ENCODE peak calls at places on chromosomes 2 and 18, in ten cellular contexts. One of them, this sample, is unnamed.
A peak's percentile ranks its signal among the peaks of the same experiment; 100 is the strongest.

GRCh38 chr18:25399554-25399953 is 47.6 kb upstream of the ZNF521 start:
- DNase-seq in activated CD8-positive, alpha-beta memory T cell treated with anti-CD3 and anti-CD28 coated beads, Interleukin-2, amount 50 U/mL, for 4 hours: no peak
- DNase-seq in NCI-H2081: no peak
- DNase-seq in OCI-LY7: no peak
- DNase-seq in substantia nigra: no peak
- DNase-seq in neuronal stem cell: no peak
- DNase-seq in CD4-positive, alpha-beta T cell: no peak
- DNase-seq in nephron progenitor cell: no peak
- DNase-seq in choroid plexus epithelial cell: no peak
- DNase-seq in NAMALWA: no peak
- DNase-seq in this sample: no peak

GRCh38 chr18:26003817-26004216 is 86.6 kb downstream of the SS18 start:
- DNase-seq in choroid plexus epithelial cell: no peak
- DNase-seq in neuronal stem cell: no peak
- DNase-seq in OCI-LY7: no peak
- DNase-seq in activated CD8-positive, alpha-beta memory T cell treated with anti-CD3 and anti-CD28 coated beads, Interleukin-2, amount 50 U/mL, for 4 hours: no peak
- DNase-seq in CD4-positive, alpha-beta T cell: no peak
- DNase-seq in NCI-H2081: no peak
- DNase-seq in substantia nigra: no peak
- DNase-seq in NAMALWA: no peak
- DNase-seq in nephron progenitor cell: no peak
- DNase-seq in this sample: no peak

GRCh38 chr2:124301915-124302314 is 276.8 kb downstream of the CNTNAP5 start:
- DNase-seq in NCI-H2081: no peak
- DNase-seq in activated CD8-positive, alpha-beta memory T cell treated with anti-CD3 and anti-CD28 coated beads, Interleukin-2, amount 50 U/mL, for 4 hours: no peak
- DNase-seq in choroid plexus epithelial cell: no peak
- DNase-seq in substantia nigra: no peak
- DNase-seq in OCI-LY7: no peak
- DNase-seq in NAMALWA: no peak
- DNase-seq in CD4-positive, alpha-beta T cell: no peak
- DNase-seq in neuronal stem cell: no peak
- DNase-seq in nephron progenitor cell: no peak
- DNase-seq in this sample: no peak

GRCh38 chr2:36381965-36382364 is 26.4 kb downstream of the CRIM1 start:
- DNase-seq in NAMALWA: no peak
- DNase-seq in NCI-H2081: no peak
- DNase-seq in choroid plexus epithelial cell: no peak
- DNase-seq in OCI-LY7: no peak
- DNase-seq in activated CD8-positive, alpha-beta memory T cell treated with anti-CD3 and anti-CD28 coated beads, Interleukin-2, amount 50 U/mL, for 4 hours: no peak
- DNase-seq in nephron progenitor cell: no peak
- DNase-seq in neuronal stem cell: no peak
- DNase-seq in substantia nigra: no peak
- DNase-seq in CD4-positive, alpha-beta T cell: no peak
- DNase-seq in this sample: no peak

GRCh38 chr2:63735263-63735662 is 106.4 kb upstream of the UGP2 start:
- DNase-seq in neuronal stem cell: no peak
- DNase-seq in nephron progenitor cell: no peak
- DNase-seq in OCI-LY7: no peak
- DNase-seq in substantia nigra: no peak
- DNase-seq in NCI-H2081: no peak
- DNase-seq in choroid plexus epithelial cell: peak; percentile 61
- DNase-seq in CD4-positive, alpha-beta T cell: no peak
- DNase-seq in NAMALWA: no peak
- DNase-seq in activated CD8-positive, alpha-beta memory T cell treated with anti-CD3 and anti-CD28 coated beads, Interleukin-2, amount 50 U/mL, for 4 hours: no peak
- DNase-seq in this sample: no peak

GRCh38 chr18:76875390-76876330 is 53.3 kb downstream of the ZNF236 start:
- DNase-seq in neuronal stem cell: peak; percentile 56
- DNase-seq in nephron progenitor cell: peak; percentile 57
- DNase-seq in CD4-positive, alpha-beta T cell: no peak
- DNase-seq in OCI-LY7: peak; percentile 34
- DNase-seq in NCI-H2081: peak; percentile 87
- DNase-seq in substantia nigra: no peak
- DNase-seq in choroid plexus epithelial cell: peak; percentile 72
- DNase-seq in activated CD8-positive, alpha-beta memory T cell treated with anti-CD3 and anti-CD28 coated beads, Interleukin-2, amount 50 U/mL, for 4 hours: peak; percentile 25
- DNase-seq in NAMALWA: peak; percentile 69
- DNase-seq in this sample: peak; percentile 69

GRCh38 chr2:39504790-39505335 is 67.8 kb upstream of the MAP4K3 start:
- DNase-seq in activated CD8-positive, alpha-beta memory T cell treated with anti-CD3 and anti-CD28 coated beads, Interleukin-2, amount 50 U/mL, for 4 hours: no peak
- DNase-seq in OCI-LY7: no peak
- DNase-seq in CD4-positive, alpha-beta T cell: no peak
- DNase-seq in neuronal stem cell: no peak
- DNase-seq in substantia nigra: no peak
- DNase-seq in choroid plexus epithelial cell: peak; percentile 79
- DNase-seq in NAMALWA: no peak
- DNase-seq in nephron progenitor cell: no peak
- DNase-seq in NCI-H2081: no peak
- DNase-seq in this sample: no peak

GRCh38 chr2:770776-771175 is 93.6 kb upstream of the TMEM18 start:
- DNase-seq in substantia nigra: no peak
- DNase-seq in activated CD8-positive, alpha-beta memory T cell treated with anti-CD3 and anti-CD28 coated beads, Interleukin-2, amount 50 U/mL, for 4 hours: no peak
- DNase-seq in OCI-LY7: no peak
- DNase-seq in NCI-H2081: no peak
- DNase-seq in neuronal stem cell: no peak
- DNase-seq in NAMALWA: no peak
- DNase-seq in nephron progenitor cell: no peak
- DNase-seq in choroid plexus epithelial cell: no peak
- DNase-seq in CD4-positive, alpha-beta T cell: no peak
- DNase-seq in this sample: no peak

GRCh38 chr2:64859208-64860161 is 129.7 kb upstream of the SLC1A4 start:
- DNase-seq in neuronal stem cell: peak; percentile 58
- DNase-seq in OCI-LY7: no peak
- DNase-seq in substantia nigra: no peak
- DNase-seq in NAMALWA: peak; percentile 29
- DNase-seq in nephron progenitor cell: peak; percentile 83
- DNase-seq in NCI-H2081: peak; percentile 70
- DNase-seq in CD4-positive, alpha-beta T cell: no peak
- DNase-seq in activated CD8-positive, alpha-beta memory T cell treated with anti-CD3 and anti-CD28 coated beads, Interleukin-2, amount 50 U/mL, for 4 hours: no peak
- DNase-seq in choroid plexus epithelial cell: peak; percentile 90
- DNase-seq in this sample: peak; percentile 53

GRCh38 chr2:230899786-230900185 is 25.3 kb downstream of the GPR55 start:
- DNase-seq in activated CD8-positive, alpha-beta memory T cell treated with anti-CD3 and anti-CD28 coated beads, Interleukin-2, amount 50 U/mL, for 4 hours: peak; percentile 17
- DNase-seq in NAMALWA: no peak
- DNase-seq in OCI-LY7: no peak
- DNase-seq in NCI-H2081: no peak
- DNase-seq in CD4-positive, alpha-beta T cell: no peak
- DNase-seq in nephron progenitor cell: no peak
- DNase-seq in choroid plexus epithelial cell: no peak
- DNase-seq in substantia nigra: no peak
- DNase-seq in neuronal stem cell: no peak
- DNase-seq in this sample: no peak

GRCh38 chr2:8458461-8459459 is 223.1 kb upstream of the ID2 start:
- DNase-seq in NCI-H2081: no peak
- DNase-seq in activated CD8-positive, alpha-beta memory T cell treated with anti-CD3 and anti-CD28 coated beads, Interleukin-2, amount 50 U/mL, for 4 hours: no peak
- DNase-seq in neuronal stem cell: no peak
- DNase-seq in CD4-positive, alpha-beta T cell: no peak
- DNase-seq in substantia nigra: no peak
- DNase-seq in NAMALWA: no peak
- DNase-seq in choroid plexus epithelial cell: no peak
- DNase-seq in OCI-LY7: no peak
- DNase-seq in nephron progenitor cell: no peak
- DNase-seq in this sample: no peak

GRCh38 chr2:145431181-145431951 is 911.4 kb upstream of the ZEB2 start:
- DNase-seq in OCI-LY7: no peak
- DNase-seq in NAMALWA: no peak
- DNase-seq in substantia nigra: no peak
- DNase-seq in CD4-positive, alpha-beta T cell: no peak
- DNase-seq in NCI-H2081: peak; percentile 93
- DNase-seq in nephron progenitor cell: no peak
- DNase-seq in choroid plexus epithelial cell: no peak
- DNase-seq in activated CD8-positive, alpha-beta memory T cell treated with anti-CD3 and anti-CD28 coated beads, Interleukin-2, amount 50 U/mL, for 4 hours: no peak
- DNase-seq in neuronal stem cell: peak; percentile 11
- DNase-seq in this sample: peak; percentile 97